ENCODE peak calls at places on chromosomes 16 and 17, in nine cellular contexts. T is myocyte; D is T1000; M is left kidney; B is ELR; F is CD4-positive, alpha-beta memory T cell; S is GDM1; I is activated gamma-delta T cell treated with Interleukin-2 at 50 U/mL for 16 hours; J is epithelial cell of proximal tubule. O is an unnamed sample.

GRCh38 chr17:8175795-8176196 is 384 bp downstream of the TMEM107 start:
- DNase-seq in T (no peak), D (peak; percentile 29), M (no peak), B (peak; percentile 52), F (no peak), S (no peak), I (no peak), J (no peak), O (no peak)

GRCh38 chr17:49224198-49224996 is 6.2 kb downstream of the PHOSPHO1 start:
- DNase-seq in T (no peak), D (no peak), M (peak; percentile 64), B (peak; percentile 25), F (peak; percentile 61), S (no peak), I (peak; percentile 54), J (no peak), O (no peak)

GRCh38 chr16:57893559-57894389 is 77.2 kb downstream of the CNGB1 start:
- DNase-seq in T (peak; percentile 25), D (no peak), M (peak; percentile 25), B (peak; percentile 98), F (no peak), S (no peak), I (no peak), J (peak; percentile 99), O (peak; percentile 60)

GRCh38 chr16:24998201-24998600 is 17.0 kb downstream of the ARHGAP17 start:
- DNase-seq in T (no peak), D (no peak), M (no peak), B (no peak), F (no peak), S (no peak), I (no peak), J (no peak), O (no peak)

GRCh38 chr16:30846649-30847402 is 47.1 kb downstream of the BCL7C start:
- DNase-seq in T (peak; percentile 88), D (no peak), M (no peak), B (no peak), F (no peak), S (no peak), I (no peak), J (no peak), O (no peak)

GRCh38 chr17:33137411-33137810 is 145.8 kb downstream of the SPACA3 start:
- DNase-seq in T (no peak), D (no peak), M (no peak), B (no peak), F (no peak), S (no peak), I (no peak), J (no peak), O (no peak)

GRCh38 chr16:81838794-81839193 is 59.7 kb downstream of the PLCG2 start:
- DNase-seq in T (peak; percentile 3), D (no peak), M (no peak), B (peak; percentile 80), F (no peak), S (no peak), I (no peak), J (peak; percentile 4), O (no peak)

GRCh38 chr17:17751489-17751995 is 70.3 kb downstream of the RAI1 start:
- DNase-seq in T (no peak), D (no peak), M (peak; percentile 42), B (no peak), F (no peak), S (no peak), I (peak; percentile 37), J (no peak), O (no peak)

GRCh38 chr17:61284174-61284573 is 115.5 kb upstream of the TBX2 start:
- DNase-seq in T (peak; percentile 58), D (peak; percentile 76), M (peak; percentile 89), B (peak; percentile 94), F (no peak), S (no peak), I (no peak), J (no peak), O (no peak)

GRCh38 chr16:56787185-56787584 is 57.3 kb downstream of the NUP93 start:
- DNase-seq in T (no peak), D (no peak), M (peak; percentile 39), B (no peak), F (no peak), S (no peak), I (no peak), J (no peak), O (no peak)

GRCh38 chr17:28346199-28346580 is 10.6 kb downstream of the TNFAIP1 start:
- DNase-seq in T (peak; percentile 13), D (no peak), M (no peak), B (no peak), F (no peak), S (no peak), I (no peak), J (no peak), O (no peak)

GRCh38 chr17:57649731-57650484 is 95.2 kb downstream of the CCDC182 start:
- DNase-seq in T (no peak), D (no peak), M (no peak), B (peak; percentile 71), F (no peak), S (no peak), I (no peak), J (no peak), O (no peak)

GRCh38 chr16:80909720-80910119 is 97.0 kb downstream of the CMC2 start:
- DNase-seq in T (no peak), D (no peak), M (no peak), B (no peak), F (no peak), S (no peak), I (no peak), J (no peak), O (no peak)

GRCh38 chr16:19741354-19741753 is 23.3 kb downstream of the IQCK start:
- DNase-seq in T (no peak), D (no peak), M (no peak), B (no peak), F (no peak), S (no peak), I (no peak), J (no peak), O (no peak)

GRCh38 chr17:75876190-75876937 is 2.0 kb downstream of the TRIM47 start:
- DNase-seq in T (no peak), D (no peak), M (peak; percentile 57), B (no peak), F (peak; percentile 78), S (no peak), I (peak; percentile 81), J (no peak), O (peak; percentile 88)

GRCh38 chr17:32882029-32882428 is 5.1 kb upstream of the MYO1D start:
- DNase-seq in T (no peak), D (no peak), M (no peak), B (no peak), F (no peak), S (no peak), I (no peak), J (no peak), O (no peak)

GRCh38 chr16:11563493-11564040 is 23.2 kb downstream of the LITAF start:
- DNase-seq in T (no peak), D (no peak), M (peak; percentile 22), B (no peak), F (no peak), S (no peak), I (no peak), J (no peak), O (no peak)

GRCh38 chr16:84552135-84552534 is 47.7 kb upstream of the MEAK7 start:
- DNase-seq in T (no peak), D (no peak), M (no peak), B (no peak), F (no peak), S (no peak), I (no peak), J (no peak), O (no peak)

GRCh38 chr16:70696952-70697600 is 11.2 kb upstream of the MTSS2 start:
- DNase-seq in T (peak; percentile 77), D (no peak), M (peak; percentile 54), B (peak; percentile 89), F (no peak), S (peak; percentile 57), I (no peak), J (no peak), O (peak; percentile 48)

GRCh38 chr16:5895137-5895536 is 797.5 kb upstream of the EEF2KMT start:
- DNase-seq in T (no peak), D (no peak), M (no peak), B (no peak), F (no peak), S (no peak), I (no peak), J (no peak), O (no peak)

GRCh38 chr17:31541559-31541958 is 150.1 kb downstream of the RAB11FIP4 start:
- DNase-seq in T (no peak), D (no peak), M (no peak), B (peak; percentile 34), F (no peak), S (no peak), I (no peak), J (no peak), O (peak; percentile 53)

GRCh38 chr17:78777886-78778285 is 4.2 kb downstream of the CYTH1 start:
- DNase-seq in T (no peak), D (no peak), M (no peak), B (no peak), F (peak; percentile 48), S (no peak), I (no peak), J (no peak), O (no peak)

GRCh38 chr17:48575066-48575582 is 3.0 kb downstream of the HOXB4 start:
- DNase-seq in T (no peak), D (no peak), M (peak; percentile 73), B (no peak), F (no peak), S (no peak), I (no peak), J (no peak), O (no peak)

GRCh38 chr17:79970576-79971068 is 65.0 kb downstream of the TBC1D16 start:
- DNase-seq in T (no peak), D (no peak), M (peak; percentile 69), B (peak; percentile 40), F (peak; percentile 42), S (peak; percentile 61), I (no peak), J (no peak), O (peak; percentile 44)

GRCh38 chr17:39753514-39754160 is 15.9 kb downstream of the GRB7 start:
- DNase-seq in T (no peak), D (no peak), M (peak; percentile 76), B (peak; percentile 40), F (no peak), S (peak; percentile 82), I (peak; percentile 75), J (no peak), O (peak; percentile 55)